ENCODE peak calls at places on chromosomes 4 and X, in six cellular contexts. F, Q, U, B, G and H are unnamed samples.

GRCh38 chr4:46992338-46992737 is 1.0 kb downstream of the GABRA4 start:
- DNase-seq in F (no peak), Q (no peak), U (no peak), B (no peak), G (no peak), H (no peak)

GRCh38 chr4:39453738-39454137 is 5.0 kb downstream of the RPL9 start:
- DNase-seq in F (no peak), Q (no peak), U (no peak), B (no peak), G (no peak), H (no peak)

GRCh38 chrX:136307471-136307870 is 6.7 kb downstream of the ADGRG4 start:
- DNase-seq in F (no peak), Q (no peak), U (no peak), B (no peak), G (no peak), H (no peak)

GRCh38 chr4:102705391-102705935 is 55.3 kb downstream of the MANBA start:
- DNase-seq in F (no peak), Q (no peak), U (no peak), B (no peak), G (no peak), H (no peak)

GRCh38 chr4:108881190-108881589 is 118.3 kb upstream of the ETNPPL start:
- DNase-seq in F (no peak), Q (no peak), U (no peak), B (no peak), G (no peak), H (no peak)

GRCh38 chr4:118086334-118086733 is 52.0 kb downstream of the NDST3 start:
- DNase-seq in F (no peak), Q (no peak), U (no peak), B (no peak), G (no peak), H (no peak)

GRCh38 chrX:153800177-153800722 is 5.8 kb downstream of the SSR4 start:
- DNase-seq in F (no peak), Q (no peak), U (no peak), B (no peak), G (no peak), H (no peak)

GRCh38 chr4:142474398-142475087 is 371.6 kb downstream of the INPP4B start:
- DNase-seq in F (no peak), Q (no peak), U (no peak), B (no peak), G (peak; percentile 50), H (no peak)

GRCh38 chr4:46946914-46947313 is 37.9 kb upstream of the COX7B2 start:
- DNase-seq in F (no peak), Q (no peak), U (no peak), B (no peak), G (no peak), H (no peak)

GRCh38 chrX:71178908-71179307 is 34.3 kb downstream of the NLGN3 start:
- DNase-seq in F (peak; percentile 63), Q (peak; percentile 73), U (peak; percentile 65), B (no peak), G (peak; percentile 80), H (peak; percentile 46)

GRCh38 chr4:182843813-182844325 is 73.3 kb downstream of the DCTD start:
- DNase-seq in F (no peak), Q (no peak), U (no peak), B (no peak), G (no peak), H (no peak)

GRCh38 chr4:180909279-180909678 is 1333.9 kb upstream of the TENM3 start:
- DNase-seq in F (no peak), Q (no peak), U (no peak), B (no peak), G (no peak), H (no peak)

GRCh38 chr4:53688186-53688790 is 97.0 kb upstream of the LNX1 start:
- DNase-seq in F (no peak), Q (no peak), U (peak; percentile 3), B (no peak), G (no peak), H (peak; percentile 26)

GRCh38 chrX:20266810-20267598 is at the start of gene RPS6KA3:
- DNase-seq in F (peak; percentile 91), Q (peak; percentile 94), U (peak; percentile 92), B (peak; percentile 47), G (peak; percentile 97), H (peak; percentile 85)

GRCh38 chr4:36088542-36088941 is 155.8 kb downstream of the ARAP2 start:
- DNase-seq in F (no peak), Q (no peak), U (no peak), B (no peak), G (no peak), H (no peak)

GRCh38 chr4:38857354-38858096 is 908 bp upstream of the TLR6 start:
- DNase-seq in F (no peak), Q (no peak), U (no peak), B (peak; percentile 66), G (peak; percentile 81), H (peak; percentile 38)

GRCh38 chr4:77193511-77194236 is 36.7 kb downstream of the CCNG2 start:
- DNase-seq in F (no peak), Q (peak; percentile 87), U (no peak), B (peak; percentile 91), G (peak; percentile 93), H (peak; percentile 88)
- TF ChIP-seq CTCF in F (no peak), Q (no peak), U (no peak), B (no peak), G (no peak), H (no peak)

DNA sequence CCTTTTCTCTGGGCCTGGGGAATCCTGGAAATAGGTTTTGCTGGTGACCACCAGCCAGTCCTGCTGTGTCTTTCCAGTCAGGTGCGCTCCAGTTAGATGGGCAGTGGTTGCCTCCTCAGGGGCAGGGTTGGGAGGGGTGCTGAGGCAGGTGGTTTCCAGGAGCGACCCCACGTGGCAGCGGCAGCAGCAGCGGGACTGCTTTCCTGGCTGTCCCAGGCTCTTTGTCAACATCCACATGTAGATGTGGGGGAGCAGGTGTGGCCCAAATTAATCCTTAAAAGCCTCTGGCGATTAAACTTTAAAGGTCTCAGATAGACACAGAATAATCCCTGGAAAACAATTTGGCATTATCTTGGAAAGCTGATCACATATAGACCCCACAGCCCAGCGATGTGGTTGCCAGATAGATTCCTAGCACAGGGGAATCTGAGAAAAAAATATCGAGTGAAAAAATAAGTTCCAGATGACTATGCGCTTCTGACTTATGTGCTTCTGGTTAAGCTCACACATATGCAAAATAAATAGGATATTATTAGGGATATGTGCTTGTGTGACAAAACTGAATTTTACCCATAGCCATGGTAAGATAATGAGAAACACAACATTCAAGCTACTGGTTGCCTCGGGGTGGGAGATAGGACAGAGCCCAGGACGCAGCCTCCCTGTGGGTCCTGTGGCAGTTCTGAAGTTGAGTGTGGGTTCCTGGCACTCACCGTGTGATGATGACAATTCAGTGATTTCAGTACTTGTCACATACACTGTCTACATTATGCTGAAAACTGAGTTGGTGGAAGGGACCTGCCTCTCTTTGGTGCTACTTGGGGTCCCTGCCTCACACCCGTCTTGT is 336.4 kb downstream of the ARHGAP10 start:
- DNase-seq in F (no peak), Q (no peak), U (peak; percentile 73), B (no peak), G (no peak), H (no peak)
- TF ChIP-seq CTCF in F (no peak), Q (no peak), U (no peak), B (no peak), G (no peak), H (no peak)

GRCh38 chrX:97683256-97683655 is 799.5 kb downstream of the RPA4 start:
- DNase-seq in F (no peak), Q (no peak), U (no peak), B (no peak), G (no peak), H (no peak)
- TF ChIP-seq CTCF in F (no peak), Q (no peak), U (no peak), B (no peak), G (no peak), H (no peak)

GRCh38 chrX:118226060-118226428 is 109.4 kb upstream of the KLHL13 start:
- DNase-seq in F (no peak), Q (no peak), U (peak; percentile 35), B (no peak), G (no peak), H (no peak)
- TF ChIP-seq CTCF in F (no peak), Q (no peak), U (peak; percentile 75), B (peak; percentile 31), G (peak; percentile 36), H (peak; percentile 30)

DNA sequence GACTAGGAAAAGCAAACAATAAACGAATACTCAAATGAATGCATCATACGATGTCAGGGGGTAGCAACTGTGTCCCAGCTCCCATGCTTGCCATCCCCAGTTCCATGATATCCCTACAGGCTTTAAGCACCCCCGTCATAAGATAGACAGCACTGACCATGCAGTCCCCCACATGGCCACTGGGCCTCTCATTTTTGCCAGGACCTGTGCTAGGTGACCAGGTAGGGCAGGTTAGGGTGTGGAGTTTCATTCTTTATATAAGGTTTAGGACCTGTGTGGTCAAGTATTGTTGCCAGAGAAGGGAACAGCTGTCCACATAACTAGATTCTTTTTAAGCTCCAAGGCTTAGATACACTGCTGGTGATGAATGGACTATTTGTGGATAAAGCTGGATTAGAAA is 9.7 kb downstream of the PPEF2 start:
- DNase-seq in F (no peak), Q (no peak), U (peak; percentile 38), B (no peak), G (no peak), H (no peak)
- TF ChIP-seq CTCF in F (no peak), Q (no peak), U (peak; percentile 29), B (peak; percentile 37), G (no peak), H (no peak)